ENCODE peak calls at places on chromosomes 2 and 18, in six cellular contexts. F is left ventricle myocardium inferior, I is neural progenitor cell, R is cardiac muscle cell, B is IMR-90, K is adrenal gland. W is an unnamed sample.

GRCh38 chr18:74115046-74115445 is 32.6 kb downstream of the FBXO15 start:
- DNase-seq in F (no peak), I (no peak), R (peak), B (peak), K (no peak), W (no peak)

GRCh38 chr2:20224716-20225293 is at the start of gene SDC1:
- DNase-seq in F (no peak), I (peak), R (peak), B (peak), K (peak), W (peak)

GRCh38 chr2:143960177-143960576 is 559.7 kb downstream of the ZEB2 start:
- DNase-seq in F (no peak), I (no peak), R (no peak), B (peak), K (no peak), W (no peak)

GRCh38 chr18:63762518-63762917 is 12.7 kb upstream of the SERPINB7 start:
- DNase-seq in F (no peak), I (no peak), R (peak), B (peak), K (no peak), W (no peak)

GRCh38 chr18:21916594-21916993 is 176.0 kb downstream of the MIB1 start:
- DNase-seq in F (no peak), I (no peak), R (no peak), B (no peak), K (no peak), W (no peak)

GRCh38 chr2:162929571-162929970 is 91.0 kb upstream of the KCNH7 start:
- DNase-seq in F (no peak), I (no peak), R (no peak), B (no peak), K (no peak), W (no peak)

GRCh38 chr2:27073782-27074181 is 2.3 kb upstream of the OST4 start:
- DNase-seq in F (no peak), I (no peak), R (peak), B (peak), K (no peak), W (no peak)

GRCh38 chr2:36397728-36398413 is 42.3 kb downstream of the CRIM1 start:
- DNase-seq in F (no peak), I (no peak), R (no peak), B (peak), K (no peak), W (no peak)

GRCh38 chr2:168075446-168075845 is 171.9 kb downstream of the STK39 start:
- DNase-seq in F (no peak), I (no peak), R (no peak), B (peak), K (no peak), W (no peak)

GRCh38 chr2:13050764-13051163 is 334.0 kb downstream of the TRIB2 start:
- DNase-seq in F (no peak), I (no peak), R (peak), B (peak), K (no peak), W (no peak)

GRCh38 chr2:180539541-180539940 is 440.9 kb upstream of the UBE2E3 start:
- DNase-seq in F (no peak), I (no peak), R (no peak), B (no peak), K (no peak), W (no peak)

GRCh38 chr2:234606906-234607305 is 110.0 kb upstream of the ARL4C start:
- DNase-seq in F (no peak), I (no peak), R (no peak), B (peak), K (no peak), W (no peak)

GRCh38 chr2:232977438-232977971 is 35.6 kb downstream of the NGEF start:
- DNase-seq in F (no peak), I (no peak), R (no peak), B (no peak), K (no peak), W (no peak)

GRCh38 chr18:74514860-74515495 is 18.8 kb downstream of the CNDP2 start:
- DNase-seq in F (no peak), I (no peak), R (no peak), B (no peak), K (no peak), W (no peak)

GRCh38 chr2:7071916-7072556 is 154.8 kb downstream of the RNF144A start:
- DNase-seq in F (no peak), I (no peak), R (no peak), B (no peak), K (no peak), W (no peak)

GRCh38 chr2:221629478-221629877 is 57.4 kb upstream of the EPHA4 start:
- DNase-seq in F (no peak), I (no peak), R (no peak), B (peak), K (no peak), W (no peak)

GRCh38 chr2:192195548-192196418 is 1.1 kb upstream of the TMEFF2 start:
- DNase-seq in F (peak), I (peak), R (peak), B (peak), K (peak), W (peak)

GRCh38 chr18:12041561-12041960 is 52.1 kb upstream of the ANKRD62 start:
- DNase-seq in F (no peak), I (no peak), R (peak), B (peak), K (peak), W (no peak)

GRCh38 chr2:188889187-188889586 is 85.0 kb upstream of the COL3A1 start:
- DNase-seq in F (no peak), I (no peak), R (no peak), B (no peak), K (no peak), W (no peak)

GRCh38 chr2:383888-384287 is 96.0 kb upstream of the ALKAL2 start:
- DNase-seq in F (no peak), I (no peak), R (no peak), B (no peak), K (no peak), W (no peak)

GRCh38 chr2:26561918-26562810 is 79.0 kb downstream of the CIB4 start:
- DNase-seq in F (peak), I (no peak), R (peak), B (no peak), K (peak), W (peak)

GRCh38 chr2:216155954-216156353 is 46.8 kb downstream of the XRCC5 start:
- DNase-seq in F (no peak), I (no peak), R (no peak), B (peak), K (no peak), W (no peak)

GRCh38 chr2:197163755-197164753 is 146.5 kb downstream of the ANKRD44 start:
- DNase-seq in F (peak), I (peak), R (peak), B (no peak), K (no peak), W (no peak)

GRCh38 chr2:1518501-1518821 is 105.2 kb downstream of the TPO start:
- DNase-seq in F (no peak), I (no peak), R (no peak), B (no peak), K (no peak), W (no peak)

GRCh38 chr2:171894612-171894947 is 536 bp upstream of the SLC25A12 start:
- DNase-seq in F (no peak), I (no peak), R (no peak), B (no peak), K (no peak), W (no peak)
- H3K4me3 ChIP-seq in F (peak), I (peak), R (peak), B (peak), K (no peak), W (peak)

GRCh38 chr2:112959109-112959591 is 18.7 kb upstream of the IL36G start:
- DNase-seq in F (no peak), I (peak), R (no peak), B (no peak), K (no peak), W (no peak)
- TF ChIP-seq CTCF in F (peak), I (peak), R (no peak), B (no peak), K (no peak), W (no peak)

GRCh38 chr2:184599875-184600227 is 1.5 kb downstream of the ZNF804A start:
- DNase-seq in F (no peak), I (no peak), R (no peak), B (peak), K (no peak), W (no peak)
- H3K4me3 ChIP-seq in F (no peak), I (no peak), R (no peak), B (peak), K (no peak), W (peak)

GRCh38 chr2:107266555-107266954 is 380.6 kb upstream of the ST6GAL2 start:
- DNase-seq in F (no peak), I (no peak), R (no peak), B (no peak), K (no peak), W (no peak)
- TF ChIP-seq CTCF in F (no peak), I (no peak), R (no peak), B (no peak), K (no peak), W (no peak)

DNA sequence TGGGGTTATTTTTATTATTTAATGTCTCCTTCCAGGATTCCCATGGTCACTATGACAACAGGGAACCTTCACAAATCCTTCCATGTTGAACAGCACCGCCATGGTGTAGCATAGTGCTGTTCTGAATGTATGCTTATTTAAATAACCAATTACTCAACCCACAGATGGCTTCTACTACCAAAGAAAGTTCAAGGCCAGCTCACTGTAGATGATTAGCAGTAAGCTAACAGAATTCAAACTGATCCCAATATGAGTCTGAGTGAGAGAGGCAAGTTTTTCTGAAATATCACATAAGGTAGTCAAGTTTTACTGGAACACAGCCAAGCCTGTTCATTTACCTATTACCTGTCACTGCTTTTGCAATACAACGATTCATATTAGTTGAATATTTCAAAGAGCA is 51.2 kb downstream of the CLASP1 start:
- DNase-seq in F (no peak), I (no peak), R (no peak), B (no peak), K (no peak), W (no peak)
- H3K4me3 ChIP-seq in F (no peak), I (no peak), R (no peak), B (no peak), K (no peak), W (no peak)

W was measured in BE2C.